ENCODE peak calls at places on chromosomes 2 and 18, in seven cellular contexts. One of them, this sample, is unnamed.

GRCh38 chr2:31287681-31288080 is 53.7 kb downstream of the EHD3 start:
- DNase-seq in fibroblast of the conjunctiva: no peak
- DNase-seq in HEK293T: no peak
- DNase-seq in NCI-H1105: no peak
- DNase-seq in activated gamma-delta T cell treated with anti-CD3 and anti-CD28 coated beads, Interleukin-2, amount 50 U/mL, for 16 hours: no peak
- DNase-seq in AML-193: no peak
- DNase-seq in stimulated activated CD4-positive, alpha-beta T cell treated with anti-CD3 and anti-CD28 coated beads, Interleukin-15, amount 100 ng/mL, for 24 hours: no peak
- DNase-seq in this sample: no peak

GRCh38 chr2:23551875-23552274 is 166.9 kb downstream of the KLHL29 start:
- DNase-seq in AML-193: no peak
- DNase-seq in stimulated activated CD4-positive, alpha-beta T cell treated with anti-CD3 and anti-CD28 coated beads, Interleukin-15, amount 100 ng/mL, for 24 hours: no peak
- DNase-seq in fibroblast of the conjunctiva: no peak
- DNase-seq in HEK293T: no peak
- DNase-seq in NCI-H1105: no peak
- DNase-seq in activated gamma-delta T cell treated with anti-CD3 and anti-CD28 coated beads, Interleukin-2, amount 50 U/mL, for 16 hours: no peak
- DNase-seq in this sample: no peak

GRCh38 chr18:3448845-3449701 is 899 bp upstream of the TGIF1 start:
- DNase-seq in stimulated activated CD4-positive, alpha-beta T cell treated with anti-CD3 and anti-CD28 coated beads, Interleukin-15, amount 100 ng/mL, for 24 hours: peak; percentile 83
- DNase-seq in AML-193: peak; percentile 98
- DNase-seq in HEK293T: peak; percentile 21
- DNase-seq in NCI-H1105: no peak
- DNase-seq in fibroblast of the conjunctiva: peak; percentile 94
- DNase-seq in activated gamma-delta T cell treated with anti-CD3 and anti-CD28 coated beads, Interleukin-2, amount 50 U/mL, for 16 hours: peak; percentile 77
- DNase-seq in this sample: peak; percentile 91

GRCh38 chr2:85215074-85216050 is 82.2 kb downstream of the TCF7L1 start:
- DNase-seq in activated gamma-delta T cell treated with anti-CD3 and anti-CD28 coated beads, Interleukin-2, amount 50 U/mL, for 16 hours: no peak
- DNase-seq in HEK293T: no peak
- DNase-seq in AML-193: no peak
- DNase-seq in NCI-H1105: no peak
- DNase-seq in stimulated activated CD4-positive, alpha-beta T cell treated with anti-CD3 and anti-CD28 coated beads, Interleukin-15, amount 100 ng/mL, for 24 hours: no peak
- DNase-seq in fibroblast of the conjunctiva: peak; percentile 87
- DNase-seq in this sample: no peak

GRCh38 chr2:48315847-48316194 is 214.1 kb upstream of the STON1 start:
- DNase-seq in AML-193: no peak
- DNase-seq in HEK293T: peak; percentile 16
- DNase-seq in activated gamma-delta T cell treated with anti-CD3 and anti-CD28 coated beads, Interleukin-2, amount 50 U/mL, for 16 hours: peak; percentile 25
- DNase-seq in stimulated activated CD4-positive, alpha-beta T cell treated with anti-CD3 and anti-CD28 coated beads, Interleukin-15, amount 100 ng/mL, for 24 hours: peak; percentile 61
- DNase-seq in fibroblast of the conjunctiva: no peak
- DNase-seq in NCI-H1105: no peak
- DNase-seq in this sample: peak; percentile 9

GRCh38 chr2:30664761-30665358 is 142.4 kb downstream of the CAPN13 start:
- DNase-seq in HEK293T: no peak
- DNase-seq in NCI-H1105: no peak
- DNase-seq in fibroblast of the conjunctiva: peak; percentile 88
- DNase-seq in activated gamma-delta T cell treated with anti-CD3 and anti-CD28 coated beads, Interleukin-2, amount 50 U/mL, for 16 hours: no peak
- DNase-seq in stimulated activated CD4-positive, alpha-beta T cell treated with anti-CD3 and anti-CD28 coated beads, Interleukin-15, amount 100 ng/mL, for 24 hours: peak; percentile 46
- DNase-seq in AML-193: no peak
- DNase-seq in this sample: no peak

GRCh38 chr2:118994172-118994700 is 52.2 kb downstream of the MARCO start:
- DNase-seq in AML-193: no peak
- DNase-seq in NCI-H1105: no peak
- DNase-seq in HEK293T: no peak
- DNase-seq in stimulated activated CD4-positive, alpha-beta T cell treated with anti-CD3 and anti-CD28 coated beads, Interleukin-15, amount 100 ng/mL, for 24 hours: no peak
- DNase-seq in fibroblast of the conjunctiva: no peak
- DNase-seq in activated gamma-delta T cell treated with anti-CD3 and anti-CD28 coated beads, Interleukin-2, amount 50 U/mL, for 16 hours: no peak
- DNase-seq in this sample: no peak

GRCh38 chr2:168244318-168244717 is 3.1 kb downstream of the STK39 start:
- DNase-seq in fibroblast of the conjunctiva: no peak
- DNase-seq in stimulated activated CD4-positive, alpha-beta T cell treated with anti-CD3 and anti-CD28 coated beads, Interleukin-15, amount 100 ng/mL, for 24 hours: peak; percentile 69
- DNase-seq in activated gamma-delta T cell treated with anti-CD3 and anti-CD28 coated beads, Interleukin-2, amount 50 U/mL, for 16 hours: peak; percentile 20
- DNase-seq in NCI-H1105: peak; percentile 83
- DNase-seq in HEK293T: peak; percentile 57
- DNase-seq in AML-193: no peak
- DNase-seq in this sample: peak; percentile 4

GRCh38 chr2:160220545-160221009 is 20.5 kb upstream of the ITGB6 start:
- DNase-seq in NCI-H1105: no peak
- DNase-seq in HEK293T: no peak
- DNase-seq in activated gamma-delta T cell treated with anti-CD3 and anti-CD28 coated beads, Interleukin-2, amount 50 U/mL, for 16 hours: no peak
- DNase-seq in fibroblast of the conjunctiva: no peak
- DNase-seq in stimulated activated CD4-positive, alpha-beta T cell treated with anti-CD3 and anti-CD28 coated beads, Interleukin-15, amount 100 ng/mL, for 24 hours: peak; percentile 70
- DNase-seq in AML-193: no peak
- DNase-seq in this sample: no peak

This sample was measured in naive thymus-derived CD8-positive, alpha-beta T cell.